ENCODE peak calls at places on chromosomes 13 and 19, in six cellular contexts. E is H1, R is K562, O is GM12878, L is HepG2, D is SK-N-SH. Q is an unnamed sample.

GRCh38 chr19:49590971-49591730 is at the start of gene PRR12:
- DNase-seq in O (no peak), E (no peak), D (peak), L (peak), R (peak), Q (peak)

GRCh38 chr13:43445651-43446050 is 341.1 kb downstream of the ENOX1 start:
- DNase-seq in E (no peak), O (no peak), D (no peak), L (no peak), R (no peak), Q (no peak)

GRCh38 chr19:12133069-12133468 is 7.1 kb downstream of the ZNF20 start:
- DNase-seq in O (no peak), L (no peak), E (no peak), D (no peak), R (no peak), Q (no peak)

GRCh38 chr19:45250832-45251451 is at the start of gene MARK4:
- DNase-seq in R (peak), L (no peak), O (no peak), D (peak), E (no peak), Q (peak)

GRCh38 chr19:48196933-48197665 is 26.6 kb downstream of the ZSWIM9 start:
- DNase-seq in R (no peak), O (no peak), E (no peak), L (no peak), D (peak), Q (no peak)

GRCh38 chr13:101258071-101258470 is 158.2 kb downstream of the NALCN start:
- DNase-seq in L (peak), R (peak), D (no peak), E (no peak), O (peak), Q (peak)

GRCh38 chr19:55454787-55455243 is 6.6 kb downstream of the ISOC2 start:
- DNase-seq in D (peak), L (peak), E (no peak), O (no peak), R (peak), Q (no peak)

GRCh38 chr13:113458218-113459065 is 5.2 kb upstream of the ADPRHL1 start:
- DNase-seq in L (peak), R (peak), O (no peak), E (no peak), D (peak), Q (no peak)

GRCh38 chr19:7230826-7231225 is 63.4 kb downstream of the INSR start:
- DNase-seq in E (no peak), R (no peak), L (no peak), O (no peak), D (no peak), Q (no peak)

GRCh38 chr13:52847682-52848432 is 583 bp downstream of the PCDH8 start:
- DNase-seq in D (peak), R (no peak), O (no peak), L (no peak), E (no peak), Q (no peak)

GRCh38 chr19:56132316-56132822 is 8.7 kb upstream of the ZNF444 start:
- DNase-seq in D (no peak), L (peak), O (no peak), E (no peak), R (no peak), Q (no peak)

GRCh38 chr19:1067341-1068103 is 555 bp downstream of the ARHGAP45 start:
- DNase-seq in R (no peak), L (no peak), E (no peak), D (no peak), O (no peak), Q (peak)

GRCh38 chr19:57078802-57079201 is 41.0 kb upstream of the USP29 start:
- DNase-seq in D (no peak), O (no peak), R (no peak), L (peak), E (no peak), Q (no peak)

GRCh38 chr19:40460185-40460584 is 5.4 kb downstream of the BLVRB start:
- DNase-seq in L (no peak), R (no peak), D (no peak), E (no peak), O (no peak), Q (no peak)

GRCh38 chr13:32001392-32001768 is 30.2 kb upstream of the FRY start:
- DNase-seq in R (peak), O (no peak), D (peak), E (no peak), L (peak), Q (peak)

GRCh38 chr19:3034845-3035541 is 5.9 kb upstream of the TLE2 start:
- DNase-seq in R (peak), O (peak), L (no peak), D (no peak), E (no peak), Q (no peak)

GRCh38 chr13:94548382-94549240 is 47.3 kb downstream of the TGDS start:
- DNase-seq in O (peak), L (peak), D (peak), E (peak), R (peak), Q (no peak)

GRCh38 chr19:43755256-43755801 is 567 bp upstream of the SMG9 start:
- DNase-seq in O (no peak), D (peak), E (no peak), L (no peak), R (peak), Q (peak)

GRCh38 chr19:6047741-6048231 is 62.5 kb downstream of the RFX2 start:
- DNase-seq in R (peak), D (peak), O (no peak), E (no peak), L (peak), Q (no peak)

GRCh38 chr19:8192227-8192820 is 16.8 kb upstream of the CERS4 start:
- DNase-seq in R (no peak), L (no peak), O (no peak), D (no peak), E (no peak), Q (no peak)

GRCh38 chr13:113225515-113225914 is 16.1 kb downstream of the CUL4A start:
- DNase-seq in L (no peak), R (no peak), D (no peak), O (no peak), E (no peak), Q (no peak)

GRCh38 chr13:59447031-59447430 is 716.7 kb downstream of the DIAPH3 start:
- DNase-seq in L (no peak), E (no peak), D (peak), R (no peak), O (no peak), Q (no peak)

GRCh38 chr19:1754651-1755466 is 1.6 kb downstream of the ONECUT3 start:
- DNase-seq in D (no peak), L (no peak), O (no peak), R (peak), E (no peak), Q (peak)

GRCh38 chr19:40700083-40700482 is 9.6 kb upstream of the NUMBL start:
- DNase-seq in R (no peak), O (no peak), L (no peak), D (no peak), E (no peak), Q (no peak)

GRCh38 chr13:110405597-110406450 is 98.7 kb downstream of the COL4A2 start:
- DNase-seq in R (no peak), D (no peak), O (no peak), L (no peak), E (no peak), Q (no peak)

GRCh38 chr19:46040952-46041500 is at the start of gene IGFL4:
- DNase-seq in O (no peak), L (no peak), D (no peak), E (no peak), R (no peak), Q (no peak)

GRCh38 chr13:111460548-111461444 is 140.4 kb downstream of the TEX29 start:
- DNase-seq in O (no peak), E (peak), D (peak), R (peak), L (peak), Q (peak)

GRCh38 chr19:12880551-12881171 is 588 bp downstream of the DNASE2 start:
- DNase-seq in D (no peak), O (no peak), E (no peak), L (no peak), R (no peak), Q (no peak)

GRCh38 chr19:1206063-1206732 is 620 bp downstream of the STK11 start:
- DNase-seq in O (no peak), L (no peak), E (no peak), D (peak), R (no peak), Q (no peak)

GRCh38 chr13:111929036-111929616 is 137.8 kb upstream of the SOX1 start:
- DNase-seq in R (no peak), E (no peak), D (no peak), O (no peak), L (no peak), Q (no peak)

GRCh38 chr13:110957181-110957884 is 42.5 kb upstream of the ANKRD10 start:
- DNase-seq in E (no peak), O (no peak), L (peak), D (no peak), R (peak), Q (no peak)

GRCh38 chr19:29528350-29528945 is 2.7 kb downstream of the VSTM2B start:
- DNase-seq in O (peak), D (peak), R (peak), E (peak), L (peak), Q (peak)
- TF ChIP-seq GABPA in O (no peak), D (no peak), R (no peak), E (no peak), L (no peak), Q (no peak)

DNA sequence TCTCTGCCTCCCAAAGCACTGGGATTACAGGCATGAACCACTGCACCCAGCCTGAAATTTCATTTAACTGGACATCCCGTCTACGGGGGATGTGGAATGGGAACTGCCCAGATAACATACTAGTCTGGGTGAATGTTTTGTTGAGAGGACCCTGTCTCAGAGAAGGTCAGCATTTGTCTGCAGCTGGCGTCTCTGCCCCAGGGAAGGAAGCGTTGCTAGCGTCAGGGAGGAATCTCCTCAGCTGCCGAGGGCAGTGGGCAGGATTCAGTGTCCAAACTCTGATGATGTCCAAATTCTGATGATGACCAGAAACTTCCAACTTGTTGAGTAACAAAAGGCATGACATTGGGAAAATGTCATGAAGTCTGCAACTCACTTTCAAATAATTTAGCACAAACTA is 3.1 kb downstream of the NXNL1 start:
- DNase-seq in L (no peak), O (no peak), E (no peak), R (no peak), D (no peak), Q (no peak)
- TF ChIP-seq GABPA in L (no peak), O (no peak), E (no peak), R (no peak), D (no peak), Q (no peak)

DNA sequence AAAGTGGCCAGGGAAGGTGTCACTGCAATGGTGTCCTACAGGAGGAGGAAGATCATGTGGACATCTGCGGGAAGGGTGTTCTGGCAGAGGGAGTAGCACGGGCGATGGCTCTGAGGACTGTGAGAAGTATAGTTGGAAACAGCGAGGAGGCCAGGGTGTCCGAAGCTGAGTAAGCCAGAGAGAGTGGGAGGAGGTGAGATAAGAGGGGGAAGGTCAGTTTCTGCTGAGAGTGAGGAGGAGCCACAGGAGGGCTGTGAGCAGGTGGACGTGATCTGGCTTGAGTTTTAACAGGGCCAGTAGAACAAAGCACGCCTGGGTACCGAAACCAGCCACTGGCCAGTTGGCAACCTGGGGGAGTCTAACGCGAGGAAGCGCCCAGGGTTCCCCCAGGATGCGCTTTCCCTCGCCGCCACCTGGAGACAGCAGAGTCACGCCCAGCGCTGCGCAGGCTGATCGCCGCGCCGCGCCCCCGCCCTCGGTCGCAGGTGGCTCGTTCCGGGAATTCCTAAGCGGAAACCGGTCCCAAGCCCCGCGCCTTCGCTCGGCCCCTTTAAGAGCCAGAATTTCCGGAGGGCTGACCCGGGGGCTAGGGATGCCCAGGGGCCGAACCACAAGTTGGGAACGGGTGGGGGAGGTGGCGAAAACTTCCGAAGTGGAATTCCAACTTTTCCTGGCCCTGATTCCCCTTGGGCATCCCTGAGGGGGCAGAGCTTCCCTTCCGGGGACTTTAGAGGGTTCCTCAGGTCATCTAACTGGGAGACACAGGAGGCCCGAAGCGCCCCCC is 1.1 kb upstream of the LSR start:
- DNase-seq in L (peak), R (peak), D (no peak), E (peak), O (peak), Q (no peak)
- TF ChIP-seq GABPA in L (peak), R (no peak), D (no peak), E (peak), O (no peak), Q (no peak)

GRCh38 chr13:29683041-29683440 is 87.6 kb upstream of the SLC7A1 start:
- DNase-seq in L (no peak), E (no peak), O (no peak), D (no peak), R (no peak), Q (no peak)

GRCh38 chr13:29677627-29678026 is 82.1 kb upstream of the SLC7A1 start:
- DNase-seq in L (no peak), D (no peak), R (no peak), O (no peak), E (no peak), Q (no peak)

GRCh38 chr13:29679357-29680050 is 84.0 kb upstream of the SLC7A1 start:
- DNase-seq in E (no peak), R (no peak), D (peak), O (no peak), L (no peak), Q (no peak)

GRCh38 chr13:29684441-29684840 is 89.0 kb upstream of the SLC7A1 start:
- DNase-seq in L (no peak), O (no peak), E (no peak), R (no peak), D (no peak), Q (no peak)

DNA sequence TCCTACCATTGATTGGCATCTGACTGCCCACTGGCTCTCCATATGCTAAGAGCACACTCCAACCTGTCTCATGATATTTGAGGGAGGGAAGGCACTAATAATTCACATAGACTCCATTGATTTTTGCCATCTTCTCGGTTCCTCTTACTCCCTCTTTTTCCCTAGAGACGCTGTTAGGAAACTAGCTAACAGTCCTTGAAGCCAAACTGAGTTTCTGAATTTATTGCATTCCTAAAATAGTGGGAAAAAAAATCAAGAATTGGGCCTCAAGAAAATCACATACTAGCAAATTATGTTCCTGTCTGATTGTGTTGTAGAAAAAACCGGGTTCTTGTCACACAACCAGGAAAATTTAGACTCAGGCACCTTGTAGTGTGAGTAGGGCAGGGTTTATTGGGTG is 86.4 kb upstream of the SLC7A1 start:
- DNase-seq in E (no peak), O (no peak), D (no peak), L (no peak), R (no peak), Q (no peak)
- TF ChIP-seq GABPA in E (no peak), O (no peak), D (no peak), L (no peak), R (no peak), Q (no peak)

GRCh38 chr13:104315606-104316005 is 1249.4 kb upstream of the SLC10A2 start:
- DNase-seq in E (no peak), L (peak), O (no peak), D (no peak), R (no peak), Q (no peak)
- TF ChIP-seq GABPA in E (no peak), L (no peak), O (no peak), D (no peak), R (no peak), Q (no peak)

GRCh38 chr13:99133230-99133629 is 67.4 kb upstream of the UBAC2 start:
- DNase-seq in O (no peak), E (no peak), L (no peak), R (no peak), D (no peak), Q (no peak)

GRCh38 chr13:99136427-99136954 is 64.2 kb upstream of the UBAC2 start:
- DNase-seq in R (no peak), E (no peak), O (no peak), L (no peak), D (no peak), Q (no peak)

GRCh38 chr13:99133848-99134247 is 66.8 kb upstream of the UBAC2 start:
- DNase-seq in R (no peak), E (no peak), L (no peak), D (no peak), O (no peak), Q (no peak)

GRCh38 chr13:99132295-99132835 is 68.3 kb upstream of the UBAC2 start:
- DNase-seq in D (no peak), L (no peak), O (no peak), R (no peak), E (no peak), Q (no peak)

DNA sequence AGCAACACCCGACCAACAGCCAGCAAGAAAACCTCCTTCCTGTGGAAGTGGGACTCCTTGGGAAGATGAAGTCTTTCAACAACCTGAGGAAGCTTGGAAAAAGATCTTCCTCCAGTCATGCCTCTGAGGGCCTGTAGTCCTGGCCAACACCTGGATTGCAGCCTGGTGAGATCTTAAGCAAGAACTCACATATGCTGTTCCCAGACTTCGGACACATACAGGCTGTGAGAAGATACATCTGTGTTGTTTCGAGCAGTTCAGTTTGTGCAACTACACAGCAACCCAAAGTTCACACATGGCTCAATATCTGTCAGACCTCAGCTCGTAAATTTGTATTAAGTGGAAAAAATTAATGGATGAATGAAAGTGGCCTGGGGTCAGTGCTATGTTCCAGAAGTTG is 65.1 kb upstream of the UBAC2 start:
- DNase-seq in L (no peak), E (no peak), R (no peak), O (no peak), D (no peak), Q (no peak)
- TF ChIP-seq GABPA in L (no peak), E (no peak), R (no peak), O (no peak), D (no peak), Q (no peak)

DNA sequence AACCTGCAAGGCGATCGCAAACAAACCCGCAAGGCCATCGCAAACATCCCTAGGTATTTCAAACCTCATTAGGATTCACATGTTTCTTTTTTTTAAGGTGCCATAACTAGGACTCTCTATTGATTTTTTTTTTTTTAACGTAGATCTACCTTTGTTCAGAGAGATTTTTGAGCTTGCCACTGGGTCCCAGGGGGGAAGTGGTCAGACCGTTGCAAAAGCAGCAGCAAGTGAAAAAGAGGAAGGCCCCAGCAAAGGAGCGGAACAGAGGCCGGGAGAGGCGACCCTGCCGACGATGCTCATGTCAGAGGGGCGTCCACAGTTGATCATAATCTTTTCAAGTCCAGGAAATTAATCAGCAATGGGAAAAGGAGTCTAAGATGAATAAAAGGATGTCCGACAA is 32.7 kb upstream of the FLT1 start:
- DNase-seq in E (no peak), D (no peak), O (no peak), L (no peak), R (no peak), Q (peak)
- TF ChIP-seq GABPA in E (no peak), D (no peak), O (no peak), L (no peak), R (no peak), Q (peak)

GRCh38 chr13:40933508-40933907 is 85.6 kb downstream of the ELF1 start:
- DNase-seq in D (no peak), L (no peak), O (peak), R (no peak), E (no peak), Q (no peak)
- TF ChIP-seq GABPA in D (no peak), L (no peak), O (no peak), R (no peak), E (no peak), Q (no peak)

GRCh38 chr19:32201661-32202060 is 143.7 kb upstream of the ZNF507 start:
- DNase-seq in D (no peak), O (no peak), R (no peak), L (no peak), E (no peak), Q (no peak)
- TF ChIP-seq GABPA in D (no peak), O (no peak), R (no peak), L (no peak), E (no peak), Q (no peak)

Q was measured in HL-60.